ENCODE peak calls at places on chromosomes 2 and 18, in six cellular contexts. D is H9, I is fibroblast of the aortic adventitia, F is Daoy, Z is right cardiac atrium, S is NCI-H1105. Q is an unnamed sample.

GRCh38 chr2:85326946-85327756 is 638 bp downstream of the TGOLN2 start:
- DNase-seq in D (peak; percentile 41), I (peak; percentile 59), F (peak; percentile 49), Z (peak; percentile 85), S (peak; percentile 51), Q (peak; percentile 65)

GRCh38 chr2:26292646-26293045 is 47.9 kb downstream of the HADHB start:
- DNase-seq in D (no peak), I (peak; percentile 21), F (peak; percentile 54), Z (no peak), S (no peak), Q (peak; percentile 59)

GRCh38 chr2:70104231-70105111 is 17.2 kb downstream of the PCBP1 start:
- DNase-seq in D (no peak), I (peak; percentile 65), F (peak; percentile 32), Z (peak; percentile 50), S (no peak), Q (peak; percentile 85)

GRCh38 chr2:121034551-121034950 is 250.5 kb downstream of the TFCP2L1 start:
- DNase-seq in D (no peak), I (no peak), F (no peak), Z (no peak), S (no peak), Q (no peak)

GRCh38 chr2:84302513-84303412 is 156.3 kb downstream of the SUCLG1 start:
- DNase-seq in D (peak; percentile 62), I (peak; percentile 40), F (no peak), Z (no peak), S (no peak), Q (peak; percentile 58)

GRCh38 chr2:58228272-58228671 is 12.9 kb downstream of the FANCL start:
- DNase-seq in D (no peak), I (no peak), F (no peak), Z (no peak), S (no peak), Q (no peak)

GRCh38 chr18:59249186-59249774 is 24.0 kb downstream of the RAX start:
- DNase-seq in D (peak; percentile 55), I (peak; percentile 95), F (peak; percentile 57), Z (no peak), S (peak; percentile 62), Q (peak; percentile 93)

GRCh38 chr2:116754371-116755101 is 1060.0 kb upstream of the DDX18 start:
- DNase-seq in D (peak; percentile 76), I (no peak), F (no peak), Z (peak; percentile 31), S (no peak), Q (no peak)